ENCODE peak calls at places on chromosomes 4 and X, in six cellular contexts. H is mammary epithelial cell; I is esophagus squamous epithelium; C is AG09309; A is PC-3; X is naive thymus-derived CD4-positive, alpha-beta T cell. U is an unnamed sample.

GRCh38 chr4:143482753-143483362 is 30.6 kb upstream of the SMARCA5 start:
- DNase-seq in A (peak), H (peak), C (peak), I (no peak), X (no peak), U (no peak)

GRCh38 chr4:5995901-5996623 is 22.2 kb downstream of the C4orf50 start:
- DNase-seq in A (no peak), X (no peak), C (no peak), I (no peak), H (no peak), U (no peak)

GRCh38 chr4:75555294-75556164 is at the start of gene ODAPH:
- DNase-seq in X (no peak), A (peak), C (no peak), H (peak), I (no peak), U (peak)

GRCh38 chr4:64584981-64585557 is 175.8 kb upstream of the TECRL start:
- DNase-seq in I (no peak), X (no peak), H (peak), A (peak), C (no peak), U (no peak)

GRCh38 chr4:2545321-2546013 is 9.0 kb downstream of the FAM193A start:
- DNase-seq in X (no peak), I (no peak), H (no peak), C (no peak), A (peak), U (no peak)

GRCh38 chrX:119459181-119459580 is 9.1 kb upstream of the SLC25A5 start:
- DNase-seq in X (no peak), I (no peak), C (no peak), A (no peak), H (no peak), U (no peak)

GRCh38 chr4:94595880-94596483 is 144.2 kb downstream of the PDLIM5 start:
- DNase-seq in A (peak), C (no peak), H (peak), I (no peak), X (peak), U (peak)

GRCh38 chr4:163702736-163703135 is 208.2 kb downstream of the TMA16 start:
- DNase-seq in A (no peak), C (no peak), H (no peak), I (no peak), X (no peak), U (no peak)

GRCh38 chrX:56813318-56813837 is 84.3 kb downstream of the NBDY start:
- DNase-seq in C (peak), A (no peak), X (peak), H (peak), I (no peak), U (no peak)

GRCh38 chrX:19373034-19373891 is 29.5 kb downstream of the PDHA1 start:
- DNase-seq in A (no peak), C (no peak), I (no peak), H (no peak), X (no peak), U (no peak)

GRCh38 chr4:37892641-37893040 is 1.8 kb downstream of the TBC1D1 start:
- DNase-seq in X (peak), C (no peak), A (no peak), I (no peak), H (no peak), U (no peak)

GRCh38 chrX:50680990-50681389 is 133.0 kb downstream of the SHROOM4 start:
- DNase-seq in A (peak), H (peak), I (no peak), X (no peak), C (no peak), U (no peak)

GRCh38 chr4:121724671-121725070 is 27.9 kb upstream of the ANXA5 start:
- DNase-seq in A (no peak), I (no peak), H (no peak), X (no peak), C (no peak), U (no peak)

GRCh38 chr4:140756292-140757219 is at the start of gene TBC1D9:
- DNase-seq in I (peak), H (peak), A (peak), X (no peak), C (peak), U (peak)

GRCh38 chr4:40046311-40046980 is 10.2 kb upstream of the N4BP2 start:
- DNase-seq in C (no peak), H (peak), X (no peak), I (no peak), A (peak), U (no peak)

GRCh38 chrX:52420824-52421443 is 52.1 kb downstream of the XAGE2 start:
- DNase-seq in I (no peak), H (no peak), C (peak), X (no peak), A (no peak), U (no peak)

GRCh38 chr4:36255575-36255974 is 11.3 kb upstream of the ARAP2 start:
- DNase-seq in X (peak), H (no peak), A (no peak), I (no peak), C (no peak), U (no peak)

GRCh38 chr4:145876531-145877180 is 62.0 kb downstream of the ZNF827 start:
- DNase-seq in X (no peak), I (no peak), H (no peak), A (no peak), C (no peak), U (no peak)

GRCh38 chrX:56766554-56767412 is 37.7 kb downstream of the NBDY start:
- DNase-seq in I (no peak), A (no peak), X (peak), C (no peak), H (no peak), U (no peak)

GRCh38 chr4:110586137-110586850 is 36.6 kb downstream of the PITX2 start:
- DNase-seq in H (peak), X (no peak), I (no peak), C (peak), A (peak), U (peak)

GRCh38 chrX:53013291-53013690 is 35.3 kb upstream of the GPR173 start:
- DNase-seq in H (no peak), I (no peak), C (no peak), X (no peak), A (no peak), U (no peak)

GRCh38 chr4:127000846-127001245 is 631.9 kb upstream of the INTU start:
- DNase-seq in H (no peak), I (no peak), C (no peak), A (no peak), X (no peak), U (no peak)

GRCh38 chr4:7645158-7645557 is 210.4 kb upstream of the PSAPL1 start:
- DNase-seq in X (no peak), C (no peak), I (no peak), A (no peak), H (no peak), U (no peak)

GRCh38 chr4:108417923-108418322 is 202.5 kb upstream of the RPL34 start:
- DNase-seq in I (no peak), A (no peak), X (no peak), C (peak), H (no peak), U (no peak)

GRCh38 chrX:68511255-68511654 is 12.4 kb downstream of the YIPF6 start:
- DNase-seq in I (no peak), H (peak), X (peak), C (no peak), A (peak), U (no peak)

GRCh38 chr4:3809451-3810110 is 43.4 kb downstream of the ADRA2C start:
- DNase-seq in H (no peak), X (no peak), A (no peak), C (no peak), I (no peak), U (no peak)

GRCh38 chr4:3809028-3809427 is 42.8 kb downstream of the ADRA2C start:
- DNase-seq in H (no peak), I (no peak), X (no peak), A (no peak), C (no peak), U (no peak)

GRCh38 chr4:3807311-3807710 is 41.1 kb downstream of the ADRA2C start:
- DNase-seq in C (no peak), I (no peak), X (no peak), H (no peak), A (no peak), U (no peak)

GRCh38 chr4:3808597-3808996 is 42.4 kb downstream of the ADRA2C start:
- DNase-seq in C (no peak), A (no peak), H (no peak), X (no peak), I (no peak), U (no peak)

DNA sequence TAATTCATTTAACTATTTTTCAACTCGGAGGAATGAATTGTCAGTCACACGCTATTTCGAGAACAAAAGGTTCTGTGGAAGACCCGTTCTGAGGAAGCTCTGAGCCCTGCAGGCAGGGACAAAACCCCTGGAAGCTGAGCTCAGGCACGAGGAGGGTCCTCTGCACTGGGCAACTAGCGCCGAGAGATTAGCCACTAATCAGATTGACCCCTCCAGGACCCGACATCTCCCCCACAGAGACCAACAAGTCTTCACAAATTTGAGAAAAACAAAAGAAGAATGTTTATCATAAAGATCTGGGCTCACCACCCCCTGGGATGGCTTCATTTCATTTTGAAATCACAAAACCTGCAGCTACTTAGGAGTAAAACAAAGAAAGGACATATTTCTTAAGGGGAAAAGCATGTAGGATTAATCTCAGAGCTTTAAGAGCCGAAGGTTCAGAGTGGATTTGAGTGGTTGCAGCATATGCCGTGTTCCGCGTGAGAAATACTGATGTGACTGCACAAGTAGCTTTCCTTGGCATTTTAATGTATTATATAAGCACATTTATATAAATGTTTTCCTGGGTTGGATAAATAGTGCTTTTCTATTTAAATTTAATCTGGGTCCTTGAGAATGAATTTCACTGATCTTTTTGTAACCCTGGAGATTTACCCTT is 41.8 kb downstream of the ADRA2C start:
- DNase-seq in A (no peak), X (no peak), C (no peak), I (no peak), H (no peak), U (no peak)
- H3K4me3 ChIP-seq in A (no peak), X (no peak), C (no peak), I (no peak), H (no peak), U (no peak)

GRCh38 chr4:169253904-169254303 is 16.9 kb downstream of the SH3RF1 start:
- DNase-seq in A (peak), X (no peak), C (peak), H (peak), I (no peak), U (no peak)

GRCh38 chr4:169256856-169257756 is 13.7 kb downstream of the SH3RF1 start:
- DNase-seq in X (no peak), C (no peak), I (no peak), A (no peak), H (no peak), U (no peak)

GRCh38 chr4:169254546-169254983 is 16.2 kb downstream of the SH3RF1 start:
- DNase-seq in A (peak), X (no peak), C (peak), I (no peak), H (peak), U (peak)

GRCh38 chr4:169253087-169253675 is 17.6 kb downstream of the SH3RF1 start:
- DNase-seq in C (no peak), X (no peak), H (no peak), A (no peak), I (no peak), U (no peak)

DNA sequence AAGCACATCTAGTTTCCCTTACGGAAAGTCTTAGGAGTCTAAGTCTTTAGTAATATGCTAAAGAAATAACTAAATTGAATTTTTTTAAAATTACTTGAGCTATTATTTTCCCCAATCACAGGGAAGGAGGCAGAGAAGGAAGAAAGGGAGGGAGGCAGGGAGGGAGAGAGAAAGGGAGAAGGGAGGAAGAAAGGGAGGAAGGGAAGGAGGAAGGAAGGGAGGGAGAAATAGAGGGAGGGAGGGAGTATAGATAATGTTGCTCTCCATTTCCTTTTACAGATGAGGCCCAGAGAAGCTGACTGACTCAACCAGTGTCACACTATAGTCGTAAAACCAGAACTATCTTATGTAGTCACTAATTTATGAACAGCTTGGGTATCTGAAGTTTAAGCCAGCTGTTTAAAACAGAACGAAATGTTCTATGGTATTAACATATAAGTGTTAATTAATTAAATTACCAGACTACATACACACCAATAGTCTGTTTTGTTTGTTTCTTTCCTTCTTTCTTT is 14.6 kb downstream of the SH3RF1 start:
- DNase-seq in I (no peak), H (no peak), C (no peak), A (peak), X (no peak), U (no peak)
- H3K4me3 ChIP-seq in I (no peak), H (no peak), C (no peak), A (no peak), X (no peak), U (no peak)

GRCh38 chrX:123731258-123731986 is 1.4 kb downstream of the THOC2 start:
- DNase-seq in H (no peak), I (no peak), X (no peak), C (no peak), A (peak), U (no peak)
- H3K4me3 ChIP-seq in H (peak), I (peak), X (peak), C (peak), A (peak), U (peak)

DNA sequence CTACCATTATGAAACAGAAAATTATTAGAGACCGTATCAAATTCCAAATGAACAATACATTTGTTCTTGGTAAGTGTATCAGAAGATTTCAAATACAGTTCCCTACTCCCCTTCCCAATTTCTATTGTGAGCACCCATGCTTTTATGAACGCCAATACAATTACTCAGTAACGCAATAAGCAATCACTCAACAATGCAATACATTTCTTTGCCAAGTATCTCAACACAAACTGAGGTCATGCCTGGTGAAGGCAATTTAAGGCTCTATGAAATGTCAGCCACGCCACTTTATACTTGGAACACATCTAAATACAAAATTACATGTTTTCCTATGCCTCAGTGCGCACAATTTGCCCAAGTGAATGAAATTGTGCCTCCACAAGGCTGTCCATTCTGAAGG is 712 bp downstream of the PNPLA4 start:
- DNase-seq in A (peak), C (no peak), H (peak), I (no peak), X (peak), U (no peak)
- H3K4me3 ChIP-seq in A (peak), C (peak), H (peak), I (peak), X (peak), U (peak)

U was measured in kidney epithelial cell.